ENCODE peak calls at places on chromosome 18, in seven cellular contexts. N is testis, G is vagina, X is HCT116, V is HepG2, L is endothelial cell of umbilical vein, Z is tibial nerve. J is an unnamed sample.

GRCh38 chr18:79577451-79578395 is 101.9 kb upstream of the CTDP1 start:
- DNase-seq in Z (no peak), V (no peak), N (peak; percentile 53), L (no peak), G (no peak), X (no peak), J (peak; percentile 20)

GRCh38 chr18:10205136-10205535 is 249.3 kb upstream of the APCDD1 start:
- DNase-seq in G (no peak), L (no peak), X (no peak), V (no peak), Z (no peak), N (no peak), J (no peak)

GRCh38 chr18:7927119-7927518 is 360.0 kb downstream of the PTPRM start:
- DNase-seq in G (no peak), V (no peak), L (no peak), Z (no peak), N (no peak), X (no peak), J (no peak)

GRCh38 chr18:51251625-51252024 is 54.1 kb upstream of the MEX3C start:
- DNase-seq in G (no peak), N (no peak), V (no peak), L (no peak), X (no peak), Z (no peak), J (peak; percentile 24)

GRCh38 chr18:72868666-72869661 is 1.2 kb upstream of the NETO1 start:
- DNase-seq in G (no peak), L (no peak), X (no peak), Z (no peak), V (no peak), N (no peak), J (no peak)

GRCh38 chr18:56748698-56749268 is 97.6 kb downstream of the WDR7 start:
- DNase-seq in Z (no peak), V (peak; percentile 18), L (peak; percentile 60), X (peak; percentile 12), N (no peak), G (no peak), J (no peak)

GRCh38 chr18:49178736-49179135 is 228.0 kb upstream of the SMAD7 start:
- DNase-seq in X (peak; percentile 19), N (peak; percentile 55), V (peak; percentile 36), Z (peak; percentile 64), G (no peak), L (peak; percentile 37), J (no peak)

GRCh38 chr18:36169938-36170337 is 17.4 kb upstream of the MOCOS start:
- DNase-seq in Z (no peak), X (no peak), L (no peak), N (no peak), V (no peak), G (no peak), J (no peak)

GRCh38 chr18:3998698-3999333 is 456.3 kb downstream of the DLGAP1 start:
- DNase-seq in V (peak; percentile 14), N (peak; percentile 54), G (no peak), Z (peak; percentile 53), L (peak; percentile 61), X (peak; percentile 43), J (peak; percentile 13)

GRCh38 chr18:23862071-23862470 is 152.5 kb upstream of the TTC39C start:
- DNase-seq in Z (no peak), N (no peak), G (peak; percentile 86), X (no peak), V (no peak), L (peak; percentile 59), J (no peak)

GRCh38 chr18:31223371-31223770 is 60.7 kb upstream of the DSC1 start:
- DNase-seq in V (no peak), X (no peak), Z (no peak), N (no peak), L (no peak), G (no peak), J (no peak)

GRCh38 chr18:73564073-73564472 is 583.6 kb downstream of the FBXO15 start:
- DNase-seq in X (no peak), L (no peak), N (no peak), G (no peak), V (no peak), Z (no peak), J (no peak)

GRCh38 chr18:4254840-4255239 is 200.3 kb downstream of the DLGAP1 start:
- DNase-seq in V (no peak), X (no peak), Z (no peak), G (no peak), N (no peak), L (no peak), J (no peak)

GRCh38 chr18:6752200-6752873 is 22.8 kb downstream of the ARHGAP28 start:
- DNase-seq in N (no peak), X (no peak), L (peak; percentile 75), V (no peak), Z (no peak), G (no peak), J (no peak)

GRCh38 chr18:64100136-64100922 is 48.6 kb downstream of the LINC00305 start:
- DNase-seq in Z (no peak), X (no peak), L (no peak), N (no peak), V (no peak), G (no peak), J (no peak)

GRCh38 chr18:35861367-35862114 is 110.9 kb upstream of the RMP24 start:
- DNase-seq in V (no peak), Z (no peak), N (peak; percentile 27), X (no peak), L (no peak), G (peak; percentile 37), J (no peak)

GRCh38 chr18:7642491-7642890 is 75.4 kb downstream of the PTPRM start:
- DNase-seq in X (no peak), Z (no peak), N (no peak), G (no peak), V (no peak), L (no peak), J (no peak)

GRCh38 chr18:7084766-7085080 is 32.9 kb downstream of the LAMA1 start:
- DNase-seq in Z (no peak), G (no peak), N (no peak), L (no peak), V (no peak), X (no peak), J (no peak)

GRCh38 chr18:29147944-29148343 is 971.0 kb upstream of the CDH2 start:
- DNase-seq in Z (no peak), V (no peak), G (no peak), N (no peak), L (peak; percentile 45), X (no peak), J (no peak)

GRCh38 chr18:62420151-62420512 is 95.0 kb downstream of the TNFRSF11A start:
- DNase-seq in X (no peak), L (peak; percentile 66), N (no peak), V (peak; percentile 85), Z (no peak), G (no peak), J (peak; percentile 45)

GRCh38 chr18:79944126-79944731 is 7.2 kb downstream of the SLC66A2 start:
- DNase-seq in X (no peak), L (no peak), N (peak; percentile 49), Z (no peak), V (no peak), G (no peak), J (peak; percentile 38)

GRCh38 chr18:62937065-62937464 is 221.7 kb downstream of the PHLPP1 start:
- DNase-seq in N (no peak), L (no peak), V (no peak), Z (no peak), G (no peak), X (no peak), J (no peak)

GRCh38 chr18:79856119-79857080 is 58.7 kb downstream of the KCNG2 start:
- DNase-seq in G (no peak), V (no peak), Z (no peak), X (no peak), N (peak; percentile 14), L (no peak), J (no peak)

GRCh38 chr18:1466035-1466434 is 561.4 kb downstream of the ADCYAP1 start:
- DNase-seq in V (no peak), X (no peak), N (no peak), Z (no peak), L (no peak), G (no peak), J (no peak)

GRCh38 chr18:1468550-1468949 is 563.9 kb downstream of the ADCYAP1 start:
- DNase-seq in X (no peak), N (no peak), L (no peak), Z (no peak), V (no peak), G (no peak), J (no peak)

GRCh38 chr18:1467461-1467964 is 562.8 kb downstream of the ADCYAP1 start:
- DNase-seq in N (no peak), G (no peak), X (no peak), Z (no peak), L (no peak), V (no peak), J (no peak)

GRCh38 chr18:1463981-1464380 is 559.3 kb downstream of the ADCYAP1 start:
- DNase-seq in Z (no peak), L (no peak), G (no peak), N (no peak), V (no peak), X (no peak), J (no peak)

GRCh38 chr18:1464444-1465217 is 560.0 kb downstream of the ADCYAP1 start:
- DNase-seq in V (no peak), G (no peak), Z (no peak), X (no peak), L (no peak), N (no peak), J (no peak)
- TF ChIP-seq POLR2A in V (no peak), G (no peak), Z (no peak), X (no peak), L (no peak), N (no peak), J (no peak)

GRCh38 chr18:11689031-11689971 is at the start of gene GNAL:
- DNase-seq in L (peak; percentile 60), V (peak; percentile 55), G (peak; percentile 87), X (peak; percentile 77), N (peak; percentile 87), Z (peak; percentile 69), J (peak; percentile 79)
- TF ChIP-seq POLR2A in L (no peak), V (no peak), G (no peak), X (no peak), N (no peak), Z (no peak), J (no peak)

GRCh38 chr18:5455644-5456043 is 88.2 kb downstream of the EPB41L3 start:
- DNase-seq in G (no peak), L (peak; percentile 92), X (no peak), V (no peak), N (no peak), Z (no peak), J (no peak)
- TF ChIP-seq POLR2A in G (no peak), L (no peak), X (no peak), V (no peak), N (no peak), Z (no peak), J (no peak)

DNA sequence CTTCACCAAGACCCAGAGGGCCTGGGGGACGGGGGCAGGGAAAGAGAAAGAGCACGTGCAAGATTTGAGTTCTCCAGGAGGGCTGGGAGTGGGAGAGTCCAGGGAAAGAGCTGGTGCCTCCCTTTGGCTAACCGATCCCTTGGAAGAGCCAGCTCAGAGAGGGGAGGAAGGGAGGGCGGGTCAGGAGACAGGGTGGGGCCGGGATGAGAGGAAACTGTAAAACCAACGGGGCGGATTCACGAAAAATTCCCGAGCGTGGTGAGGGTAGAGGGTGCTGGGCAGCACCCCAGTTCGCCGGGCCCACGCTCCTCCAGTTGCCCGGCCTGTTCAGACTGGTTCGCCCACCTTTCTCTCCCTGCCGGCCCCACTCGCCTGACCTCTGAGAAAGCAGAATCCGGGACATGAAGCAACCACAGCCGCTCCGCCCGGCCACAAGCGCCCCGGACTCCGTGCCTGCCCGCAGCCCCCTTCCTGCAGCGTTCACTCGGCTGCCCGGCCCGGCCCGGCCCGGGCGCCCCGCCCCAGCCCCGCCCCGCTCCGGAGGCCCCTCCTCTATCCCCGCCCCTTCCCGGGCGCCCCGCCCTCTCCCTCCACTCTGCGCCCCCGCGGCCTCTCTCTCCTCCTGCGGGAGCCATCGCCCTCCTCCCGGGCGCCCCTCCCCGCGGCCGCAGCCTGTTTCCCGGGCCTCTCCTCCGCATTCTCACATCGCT is 230.9 kb upstream of the SMAD2 start:
- DNase-seq in L (peak; percentile 26), Z (peak; percentile 63), G (no peak), V (no peak), X (no peak), N (peak; percentile 93), J (peak; percentile 91)
- TF ChIP-seq POLR2A in L (no peak), Z (no peak), G (peak; percentile 59), V (peak; percentile 66), X (no peak), N (no peak), J (peak; percentile 87)

J was measured in transverse colon.